ENCODE peak calls at places on chromosomes 3 and 15, in eight cellular contexts. W, M, L, V, X, C, F and E are unnamed samples.

GRCh38 chr3:2810723-2811122 is 299.5 kb downstream of the IL5RA start:
- DNase-seq in W (no peak), M (no peak), L (no peak), V (no peak), X (no peak), C (no peak), F (no peak), E (peak)

GRCh38 chr3:24318668-24319287 is 175.9 kb downstream of the THRB start:
- DNase-seq in W (no peak), M (no peak), L (peak), V (no peak), X (no peak), C (no peak), F (no peak), E (peak)

GRCh38 chr3:32817195-32817560 is 619 bp upstream of the TRIM71 start:
- DNase-seq in W (no peak), M (no peak), L (no peak), V (no peak), X (no peak), C (no peak), F (peak), E (no peak)

GRCh38 chr3:48503406-48504050 is 446 bp downstream of the SHISA5 start:
- DNase-seq in W (peak), M (peak), L (peak), V (peak), X (peak), C (no peak), F (no peak), E (peak)

GRCh38 chr3:140420621-140421357 is 257.1 kb upstream of the TRIM42 start:
- DNase-seq in W (no peak), M (peak), L (peak), V (peak), X (no peak), C (no peak), F (no peak), E (peak)

GRCh38 chr15:85756411-85757072 is 38.2 kb downstream of the KLHL25 start:
- DNase-seq in W (no peak), M (no peak), L (peak), V (no peak), X (no peak), C (no peak), F (no peak), E (peak)

GRCh38 chr15:52107238-52107637 is 5.3 kb downstream of the BCL2L10 start:
- DNase-seq in W (no peak), M (no peak), L (no peak), V (no peak), X (no peak), C (no peak), F (no peak), E (no peak)

GRCh38 chr3:31533169-31533870 is 595 bp downstream of the STT3B start:
- DNase-seq in W (peak), M (peak), L (peak), V (peak), X (peak), C (no peak), F (peak), E (no peak)

GRCh38 chr3:88142094-88142624 is 7.6 kb upstream of the C3orf38 start:
- DNase-seq in W (no peak), M (no peak), L (peak), V (no peak), X (no peak), C (no peak), F (no peak), E (peak)

GRCh38 chr3:4904801-4905695 is 74.2 kb upstream of the BHLHE40 start:
- DNase-seq in W (no peak), M (no peak), L (peak), V (peak), X (no peak), C (no peak), F (no peak), E (peak)

GRCh38 chr3:168884353-168884903 is 779.1 kb downstream of the MECOM start:
- DNase-seq in W (no peak), M (no peak), L (peak), V (peak), X (no peak), C (no peak), F (no peak), E (peak)

GRCh38 chr3:128293930-128294329 is 140.6 kb downstream of the EEFSEC start:
- DNase-seq in W (no peak), M (peak), L (no peak), V (no peak), X (no peak), C (no peak), F (no peak), E (no peak)

GRCh38 chr15:54519577-54519976 is 541.3 kb downstream of the UNC13C start:
- DNase-seq in W (no peak), M (no peak), L (no peak), V (no peak), X (no peak), C (peak), F (no peak), E (no peak)

GRCh38 chr15:48781481-48782081 is 29.3 kb downstream of the CEP152 start:
- DNase-seq in W (no peak), M (no peak), L (no peak), V (no peak), X (no peak), C (no peak), F (no peak), E (no peak)

GRCh38 chr3:179713643-179714090 is 60.8 kb downstream of the USP13 start:
- DNase-seq in W (no peak), M (no peak), L (peak), V (no peak), X (no peak), C (no peak), F (no peak), E (no peak)

GRCh38 chr3:186517218-186517617 is 27.0 kb downstream of the CRYGS start:
- DNase-seq in W (no peak), M (no peak), L (no peak), V (no peak), X (no peak), C (no peak), F (no peak), E (no peak)

GRCh38 chr3:157785071-157785826 is 282.0 kb upstream of the VEPH1 start:
- DNase-seq in W (peak), M (no peak), L (peak), V (no peak), X (no peak), C (no peak), F (no peak), E (peak)

GRCh38 chr3:187943677-187944390 is 198.6 kb upstream of the BCL6 start:
- DNase-seq in W (no peak), M (no peak), L (peak), V (no peak), X (no peak), C (no peak), F (no peak), E (peak)

GRCh38 chr15:90261811-90262210 is 3.7 kb upstream of the NGRN start:
- DNase-seq in W (no peak), M (no peak), L (peak), V (peak), X (no peak), C (no peak), F (no peak), E (peak)

GRCh38 chr15:76381366-76381765 is 44.8 kb downstream of the ISL2 start:
- DNase-seq in W (no peak), M (no peak), L (no peak), V (no peak), X (no peak), C (no peak), F (no peak), E (no peak)

GRCh38 chr15:69998541-69999391 is 99.0 kb downstream of the TLE3 start:
- DNase-seq in W (no peak), M (no peak), L (no peak), V (no peak), X (no peak), C (no peak), F (no peak), E (no peak)

GRCh38 chr3:192408007-192408655 is 319.2 kb downstream of the FGF12 start:
- DNase-seq in W (peak), M (peak), L (no peak), V (peak), X (peak), C (no peak), F (peak), E (no peak)

GRCh38 chr3:67610458-67610857 is 44.0 kb downstream of the SUCLG2 start:
- DNase-seq in W (no peak), M (no peak), L (peak), V (peak), X (no peak), C (no peak), F (no peak), E (peak)

GRCh38 chr3:35042210-35042960 is 596.9 kb upstream of the ARPP21 start:
- DNase-seq in W (no peak), M (no peak), L (no peak), V (no peak), X (no peak), C (no peak), F (no peak), E (no peak)

GRCh38 chr3:188390347-188390718 is 236.4 kb downstream of the LPP start:
- DNase-seq in W (no peak), M (no peak), L (no peak), V (no peak), X (peak), C (no peak), F (no peak), E (no peak)

GRCh38 chr3:193803288-193803687 is 210.3 kb downstream of the OPA1 start:
- DNase-seq in W (no peak), M (no peak), L (no peak), V (no peak), X (no peak), C (no peak), F (no peak), E (peak)

GRCh38 chr3:189188466-189188865 is 16.7 kb downstream of the TPRG1 start:
- DNase-seq in W (no peak), M (no peak), L (no peak), V (no peak), X (no peak), C (no peak), F (no peak), E (no peak)

GRCh38 chr3:13063225-13063624 is 10.0 kb downstream of the IQSEC1 start:
- DNase-seq in W (no peak), M (no peak), L (no peak), V (no peak), X (no peak), C (no peak), F (no peak), E (no peak)

DNA sequence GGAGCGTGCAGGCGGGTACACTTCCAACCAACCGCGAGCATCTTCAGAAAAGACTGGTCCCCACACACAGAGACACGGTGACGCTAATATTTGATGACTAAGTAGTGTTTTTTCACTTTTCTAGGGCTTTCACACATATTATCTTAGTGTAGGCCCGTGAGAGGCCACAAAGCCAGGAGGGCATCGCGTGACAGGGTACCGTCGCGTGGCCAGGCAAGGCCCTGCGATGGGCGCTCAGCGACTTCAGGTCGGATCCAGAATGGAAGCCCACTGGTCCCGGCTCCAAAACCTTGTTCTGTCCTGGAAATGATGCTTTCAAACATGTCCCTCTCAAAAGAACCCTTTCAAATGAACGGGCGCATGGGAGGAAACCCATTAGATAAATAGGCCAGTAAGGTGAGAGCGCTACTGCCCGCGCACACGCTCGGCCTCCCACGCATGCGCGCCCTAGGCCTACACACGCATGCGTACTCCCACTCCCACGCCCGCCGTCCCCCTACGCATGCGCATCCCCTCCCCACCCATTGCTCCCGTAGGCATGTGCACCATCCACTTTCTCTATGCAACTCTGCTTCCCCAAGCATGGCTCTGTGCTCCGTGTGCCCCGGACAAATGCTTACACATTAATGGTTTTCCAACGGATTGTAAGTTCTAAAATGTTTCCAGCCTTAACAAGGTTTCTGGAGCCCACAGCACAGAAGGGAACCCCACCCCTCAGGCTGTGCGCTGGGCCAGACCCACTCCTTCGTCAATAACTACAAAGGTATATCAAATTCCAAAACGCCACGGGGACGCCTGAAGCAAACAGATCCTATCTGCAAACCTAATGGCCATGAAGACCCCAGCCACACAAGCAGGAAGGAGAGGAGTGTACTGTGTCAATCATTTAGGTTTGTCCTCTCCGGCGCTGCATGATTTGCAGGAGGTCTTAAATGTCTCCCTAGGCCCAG is 72.1 kb downstream of the OCA2 start:
- DNase-seq in W (no peak), M (no peak), L (no peak), V (no peak), X (no peak), C (no peak), F (no peak), E (no peak)
- TF ChIP-seq CTCF in W (no peak), M (no peak), L (no peak), V (no peak), X (no peak), C (no peak), F (no peak), E (no peak)

DNA sequence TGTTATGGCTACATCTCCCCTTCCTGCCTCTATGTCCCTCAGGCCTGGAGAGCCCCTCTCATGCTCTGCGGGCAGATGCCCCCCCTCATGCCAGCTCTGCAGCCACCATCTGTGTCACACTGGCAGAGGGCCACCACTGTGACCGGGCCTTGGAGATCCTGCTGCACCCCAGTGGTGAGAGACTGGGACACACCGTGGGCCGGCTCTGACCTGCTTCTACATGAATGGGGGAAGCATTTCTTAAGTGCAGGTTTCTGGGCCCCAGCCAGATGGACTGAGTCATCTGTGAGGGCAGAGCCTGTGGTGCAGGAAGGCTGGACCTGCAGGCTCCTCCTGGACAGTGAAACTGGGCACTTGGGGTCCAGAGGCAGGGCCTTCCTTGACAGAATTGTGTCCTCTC is 4.8 kb downstream of the VWA5B2 start:
- DNase-seq in W (peak), M (peak), L (peak), V (peak), X (no peak), C (no peak), F (peak), E (peak)
- TF ChIP-seq CTCF in W (no peak), M (no peak), L (peak), V (no peak), X (no peak), C (no peak), F (no peak), E (peak)

GRCh38 chr3:154018100-154018696 is 103.0 kb upstream of the ARHGEF26 start:
- DNase-seq in W (no peak), M (no peak), L (peak), V (peak), X (no peak), C (peak), F (peak), E (peak)
- TF ChIP-seq CTCF in W (no peak), M (no peak), L (peak), V (peak), X (no peak), C (peak), F (peak), E (peak)

GRCh38 chr3:174531262-174531982 is 327.7 kb upstream of the NAALADL2 start:
- DNase-seq in W (no peak), M (no peak), L (no peak), V (no peak), X (no peak), C (no peak), F (no peak), E (no peak)

GRCh38 chr3:174532216-174532615 is 326.9 kb upstream of the NAALADL2 start:
- DNase-seq in W (no peak), M (no peak), L (no peak), V (no peak), X (no peak), C (no peak), F (no peak), E (no peak)

GRCh38 chr3:174532776-174533175 is 326.4 kb upstream of the NAALADL2 start:
- DNase-seq in W (no peak), M (no peak), L (no peak), V (no peak), X (no peak), C (no peak), F (no peak), E (no peak)

GRCh38 chr3:174533286-174533685 is 325.8 kb upstream of the NAALADL2 start:
- DNase-seq in W (no peak), M (no peak), L (peak), V (no peak), X (no peak), C (no peak), F (no peak), E (peak)

GRCh38 chr3:174529298-174529697 is 329.8 kb upstream of the NAALADL2 start:
- DNase-seq in W (no peak), M (no peak), L (no peak), V (no peak), X (no peak), C (no peak), F (no peak), E (no peak)
- TF ChIP-seq CTCF in W (no peak), M (no peak), L (no peak), V (no peak), X (no peak), C (no peak), F (no peak), E (no peak)

GRCh38 chr15:64656508-64656907 is 118.9 kb downstream of the RBPMS2 start:
- DNase-seq in W (no peak), M (no peak), L (no peak), V (no peak), X (no peak), C (no peak), F (no peak), E (no peak)

GRCh38 chr15:64651573-64652260 is 123.7 kb downstream of the RBPMS2 start:
- DNase-seq in W (no peak), M (no peak), L (no peak), V (no peak), X (no peak), C (peak), F (peak), E (peak)

GRCh38 chr15:64653757-64654156 is 121.6 kb downstream of the RBPMS2 start:
- DNase-seq in W (no peak), M (no peak), L (peak), V (peak), X (no peak), C (no peak), F (no peak), E (peak)
- TF ChIP-seq CTCF in W (peak), M (peak), L (peak), V (peak), X (no peak), C (peak), F (peak), E (peak)

DNA sequence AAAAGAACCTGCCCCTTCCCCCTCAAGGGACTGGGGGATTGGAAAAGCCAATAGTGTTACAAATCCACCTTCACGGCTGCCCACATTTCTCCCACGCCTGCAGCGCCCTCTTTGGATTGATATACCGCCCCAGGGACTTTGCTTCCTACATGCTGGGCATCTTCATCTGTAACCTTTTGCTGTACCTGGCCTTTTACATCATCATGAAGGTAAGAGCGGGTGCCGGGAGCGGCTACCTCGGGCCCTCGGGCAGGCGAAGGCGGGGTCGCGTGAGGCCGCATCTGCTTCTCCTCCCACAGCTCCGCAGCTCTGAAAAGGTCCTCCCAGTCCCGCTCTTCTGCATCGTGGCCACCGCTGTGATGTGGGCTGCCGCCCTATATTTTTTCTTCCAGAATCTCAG is 73.1 kb downstream of the USF3 start:
- DNase-seq in W (no peak), M (no peak), L (no peak), V (no peak), X (no peak), C (no peak), F (no peak), E (no peak)
- TF ChIP-seq CTCF in W (no peak), M (no peak), L (peak), V (no peak), X (no peak), C (no peak), F (no peak), E (no peak)